ENCODE peak calls at places on chromosomes 6 and 20, in seven cellular contexts. K is upper lobe of left lung, L is stomach, P is sigmoid colon, S is prostate gland, X is breast epithelium, Z is endothelial cell of umbilical vein. J is an unnamed sample.

GRCh38 chr6:99276747-99277146 is 72.7 kb downstream of the FAXC start:
- DNase-seq in L (no peak), K (no peak), S (no peak), P (no peak), Z (no peak), X (no peak), J (no peak)

GRCh38 chr6:112330071-112330876 is 16.9 kb upstream of the RFPL4B start:
- DNase-seq in X (no peak), L (no peak), Z (peak), P (no peak), K (no peak), S (no peak), J (no peak)

GRCh38 chr6:139161817-139162284 is 27.0 kb downstream of the HECA start:
- DNase-seq in X (no peak), P (no peak), L (no peak), Z (no peak), S (no peak), K (no peak), J (peak)

GRCh38 chr6:112109267-112109666 is 21.9 kb downstream of the FAM229B start:
- DNase-seq in S (no peak), P (peak), Z (no peak), L (no peak), X (no peak), K (no peak), J (no peak)

GRCh38 chr6:1290805-1291204 is 21.1 kb upstream of the FOXQ1 start:
- DNase-seq in K (no peak), L (no peak), S (peak), P (no peak), Z (no peak), X (no peak), J (no peak)

GRCh38 chr20:52172392-52173047 is 19.1 kb downstream of the ZFP64 start:
- DNase-seq in P (no peak), S (no peak), X (no peak), L (no peak), K (no peak), Z (no peak), J (peak)

GRCh38 chr6:84967389-84967788 is 203.0 kb upstream of the TBX18 start:
- DNase-seq in P (no peak), L (no peak), S (no peak), X (no peak), K (no peak), Z (peak), J (no peak)

GRCh38 chr6:27668442-27669275 is 195.8 kb upstream of the ZNF184 start:
- DNase-seq in S (no peak), X (no peak), K (no peak), L (no peak), Z (peak), P (no peak), J (no peak)

GRCh38 chr20:1336699-1337387 is 7.9 kb upstream of the SDCBP2 start:
- DNase-seq in X (peak), Z (peak), S (peak), K (peak), L (peak), P (peak), J (no peak)

GRCh38 chr6:167733740-167734661 is 92.7 kb upstream of the AFDN start:
- DNase-seq in P (peak), K (no peak), Z (peak), S (peak), X (no peak), L (peak), J (no peak)

GRCh38 chr20:1334761-1335160 is 5.8 kb upstream of the SDCBP2 start:
- DNase-seq in L (no peak), S (no peak), K (no peak), P (no peak), Z (no peak), X (no peak), J (no peak)

GRCh38 chr6:51678905-51679620 is 408.4 kb downstream of the PKHD1 start:
- DNase-seq in S (no peak), L (no peak), X (no peak), P (no peak), Z (no peak), K (no peak), J (no peak)

GRCh38 chr6:36283608-36284007 is 13.7 kb downstream of the PNPLA1 start:
- DNase-seq in X (no peak), Z (no peak), L (no peak), K (no peak), P (no peak), S (no peak), J (no peak)

GRCh38 chr6:46265373-46265772 is 94.6 kb upstream of the ENPP5 start:
- DNase-seq in S (no peak), P (no peak), X (no peak), L (no peak), Z (no peak), K (no peak), J (no peak)

GRCh38 chr6:107600936-107601335 is 111.0 kb downstream of the SOBP start:
- DNase-seq in X (no peak), K (no peak), S (peak), P (no peak), Z (peak), L (peak), J (no peak)

GRCh38 chr20:32582659-32583580 is 2.2 kb downstream of the NOL4L start:
- DNase-seq in Z (no peak), L (no peak), K (peak), P (no peak), X (no peak), S (no peak), J (no peak)

GRCh38 chr20:32586291-32586690 is 1.2 kb upstream of the NOL4L start:
- DNase-seq in Z (no peak), L (no peak), X (no peak), S (no peak), P (no peak), K (no peak), J (no peak)

GRCh38 chr20:32583581-32584045 is 1.5 kb downstream of the NOL4L start:
- DNase-seq in L (no peak), K (no peak), Z (no peak), P (no peak), X (no peak), S (no peak), J (no peak)

GRCh38 chr20:32585519-32586127 is 490 bp upstream of the NOL4L start:
- DNase-seq in L (no peak), X (no peak), Z (no peak), K (no peak), S (no peak), P (no peak), J (no peak)

GRCh38 chr20:32585011-32585518 is at the start of gene NOL4L:
- DNase-seq in L (peak), Z (no peak), K (peak), P (no peak), S (no peak), X (no peak), J (no peak)
- TF ChIP-seq POLR2A in L (no peak), Z (no peak), K (no peak), P (no peak), S (no peak), X (no peak), J (no peak)

GRCh38 chr20:38158701-38159325 is 6.3 kb downstream of the TGM2 start:
- DNase-seq in P (no peak), S (no peak), X (no peak), Z (peak), K (no peak), L (no peak), J (no peak)

GRCh38 chr20:38155811-38156210 is 9.3 kb downstream of the TGM2 start:
- DNase-seq in Z (no peak), L (no peak), X (no peak), P (no peak), K (peak), S (no peak), J (no peak)

GRCh38 chr20:38157635-38158495 is 7.2 kb downstream of the TGM2 start:
- DNase-seq in P (no peak), Z (peak), L (no peak), K (no peak), S (no peak), X (no peak), J (no peak)

GRCh38 chr20:38156280-38156679 is 8.8 kb downstream of the TGM2 start:
- DNase-seq in Z (no peak), X (no peak), K (no peak), S (no peak), L (no peak), P (no peak), J (no peak)

DNA sequence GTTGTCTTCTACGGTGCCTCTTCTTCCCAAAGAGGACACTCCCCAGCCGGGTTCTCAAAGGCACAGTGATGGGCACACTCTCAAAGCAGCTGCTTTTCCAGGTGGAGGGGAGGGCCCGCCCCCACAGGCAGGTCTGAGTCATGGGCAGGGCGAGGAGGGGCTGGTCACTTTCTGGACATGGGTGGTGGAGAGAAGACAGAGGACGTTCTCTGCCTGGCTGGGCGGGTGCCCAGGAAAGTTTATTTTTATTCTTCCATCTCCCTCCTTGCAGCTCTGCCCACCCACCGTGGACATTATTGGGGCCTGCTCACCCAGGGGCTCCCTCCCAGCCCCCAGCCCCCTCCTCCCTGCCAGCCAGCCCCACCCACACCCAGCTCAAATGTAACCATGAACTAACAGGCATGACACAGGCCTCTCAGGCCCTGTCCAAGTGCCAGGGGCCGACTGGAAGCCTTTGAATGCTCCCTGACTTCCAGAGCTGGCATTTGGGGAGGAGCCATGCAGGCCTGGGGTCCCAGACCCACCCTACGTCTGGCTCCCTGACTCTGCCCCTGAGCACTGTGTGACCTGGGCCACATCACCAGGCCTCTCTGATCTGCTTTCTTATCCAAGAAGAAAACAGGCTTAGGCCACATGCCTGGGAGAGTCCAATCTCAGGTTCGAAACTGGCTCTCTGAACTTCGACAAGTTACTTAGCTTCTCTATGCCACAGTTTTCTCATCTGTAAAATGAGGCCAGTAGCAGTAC is 8.0 kb downstream of the TGM2 start:
- DNase-seq in Z (peak), L (no peak), X (no peak), K (no peak), S (peak), P (peak), J (no peak)
- TF ChIP-seq POLR2AphosphoS5 in Z (no peak), L (no peak), X (no peak), K (peak), S (peak), P (peak), J (no peak)

GRCh38 chr6:44249082-44249748 is 2.3 kb downstream of the HSP90AB1 start:
- DNase-seq in S (no peak), Z (no peak), X (no peak), P (no peak), K (no peak), L (no peak), J (no peak)

GRCh38 chr6:44245912-44246662 is 814 bp upstream of the HSP90AB1 start:
- DNase-seq in Z (peak), K (peak), S (peak), L (peak), P (peak), X (peak), J (no peak)

GRCh38 chr6:44248579-44248978 is 1.7 kb downstream of the HSP90AB1 start:
- DNase-seq in S (no peak), L (no peak), P (no peak), Z (no peak), K (no peak), X (no peak), J (no peak)

GRCh38 chr6:44246663-44247337 is at the start of gene HSP90AB1:
- DNase-seq in S (peak), X (peak), Z (peak), L (peak), K (peak), P (peak), J (peak)

GRCh38 chr6:44247338-44248302 is 719 bp downstream of the HSP90AB1 start:
- DNase-seq in P (peak), K (peak), L (peak), S (peak), X (peak), Z (peak), J (no peak)
- TF ChIP-seq POLR2A in P (no peak), K (no peak), L (no peak), S (peak), X (no peak), Z (no peak), J (no peak)

GRCh38 chr6:18263561-18264337 is 581 bp downstream of the DEK start:
- DNase-seq in K (peak), P (peak), Z (peak), S (peak), L (peak), X (no peak), J (peak)
- TF ChIP-seq POLR2AphosphoS5 in K (peak), P (no peak), Z (no peak), S (no peak), L (no peak), X (no peak), J (no peak)

GRCh38 chr20:62902926-62903615 is 23.2 kb downstream of the DIDO1 start:
- DNase-seq in Z (no peak), X (no peak), S (no peak), P (no peak), K (no peak), L (no peak), J (no peak)
- TF ChIP-seq POLR2A in Z (no peak), X (no peak), S (no peak), P (no peak), K (no peak), L (no peak), J (no peak)

DNA sequence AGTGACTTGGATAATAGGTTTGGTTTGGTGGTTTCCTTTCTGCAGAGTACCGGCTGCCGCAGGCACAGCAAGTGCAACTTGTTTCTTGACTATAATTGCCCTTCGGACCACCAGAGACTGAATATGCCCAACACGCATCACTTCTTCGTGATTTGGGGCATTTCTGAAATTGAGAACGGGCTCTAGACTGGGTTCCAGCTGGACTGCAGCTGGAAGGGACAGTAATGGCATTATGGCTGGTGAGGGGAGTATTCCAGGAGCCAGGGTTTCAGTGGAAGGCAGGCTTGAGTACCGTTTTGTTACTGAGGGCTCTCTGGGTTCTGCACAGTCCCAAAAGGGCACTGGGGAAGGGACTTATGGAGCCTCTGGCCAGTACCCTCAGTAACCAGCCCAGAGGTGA is 40.1 kb downstream of the DSTN start:
- DNase-seq in K (no peak), Z (no peak), S (no peak), L (no peak), X (no peak), P (no peak), J (no peak)
- TF ChIP-seq POLR2AphosphoS5 in K (no peak), Z (no peak), S (no peak), L (no peak), X (no peak), P (peak), J (no peak)

GRCh38 chr6:40164345-40164755 is 230.1 kb upstream of the MOCS1 start:
- DNase-seq in S (no peak), L (no peak), Z (no peak), K (peak), X (no peak), P (no peak), J (no peak)
- TF ChIP-seq POLR2A in S (no peak), L (no peak), Z (no peak), K (no peak), X (no peak), P (no peak), J (no peak)

J was measured in GM12891.